ENCODE peak calls at places on chromosomes 2 and 18, in ten cellular contexts. S is breast epithelium; L is CD4-positive, alpha-beta T cell; P is GM10248; H is pancreas; E is A549; W is right atrium auricular region; T is WTC11; Z is progenitor cell of endocrine pancreas; O is endothelial cell. N is an unnamed sample.

GRCh38 chr18:79603321-79604204 is 76.0 kb upstream of the CTDP1 start:
- DNase-seq in T (no peak), H (peak), S (no peak), O (no peak), P (no peak), W (no peak), L (no peak), Z (no peak), E (no peak), N (no peak)

GRCh38 chr2:188884552-188884951 is 89.6 kb upstream of the COL3A1 start:
- DNase-seq in H (no peak), S (no peak), O (no peak), W (no peak), T (no peak), L (no peak), E (no peak), P (no peak), Z (no peak), N (no peak)

GRCh38 chr2:235244497-235245215 is 249.2 kb upstream of the AGAP1 start:
- DNase-seq in E (no peak), L (no peak), T (no peak), H (no peak), P (no peak), W (no peak), S (no peak), O (no peak), Z (no peak), N (no peak)

GRCh38 chr18:48519431-48520100 is 19.3 kb upstream of the CTIF start:
- DNase-seq in W (no peak), P (no peak), S (no peak), Z (no peak), L (no peak), O (no peak), E (no peak), H (no peak), T (no peak), N (peak)

GRCh38 chr2:225002039-225002655 is 40.1 kb downstream of the DOCK10 start:
- DNase-seq in T (peak), S (no peak), H (no peak), L (peak), P (peak), E (peak), O (peak), Z (no peak), W (no peak), N (peak)

GRCh38 chr2:134679740-134680139 is 39.1 kb downstream of the TMEM163 start:
- DNase-seq in Z (no peak), O (no peak), L (peak), E (no peak), T (no peak), H (no peak), S (no peak), P (no peak), W (no peak), N (no peak)

GRCh38 chr2:30691948-30692828 is 115.1 kb downstream of the CAPN13 start:
- DNase-seq in S (no peak), P (no peak), H (no peak), W (peak), E (no peak), L (no peak), O (no peak), T (no peak), Z (no peak), N (peak)

GRCh38 chr2:62826141-62826540 is 120.6 kb downstream of the EHBP1 start:
- DNase-seq in S (no peak), H (no peak), P (no peak), E (no peak), T (no peak), W (no peak), Z (no peak), L (no peak), O (no peak), N (no peak)

GRCh38 chr18:816088-816653 is 4.1 kb upstream of the YES1 start:
- DNase-seq in H (no peak), E (no peak), S (no peak), P (no peak), O (no peak), L (no peak), Z (no peak), W (no peak), T (no peak), N (no peak)

GRCh38 chr2:238462782-238463396 is 36.2 kb downstream of the ASB1 start:
- DNase-seq in E (peak), L (no peak), T (no peak), P (peak), S (no peak), W (no peak), O (no peak), Z (no peak), H (no peak), N (peak)

GRCh38 chr2:223416826-223417610 is 185.1 kb downstream of the SCG2 start:
- DNase-seq in S (no peak), L (no peak), O (no peak), P (no peak), E (no peak), W (peak), H (no peak), T (no peak), Z (no peak), N (no peak)

GRCh38 chr2:14535156-14535555 is 97.4 kb upstream of the LRATD1 start:
- DNase-seq in E (no peak), Z (no peak), O (no peak), S (no peak), W (no peak), P (no peak), L (no peak), H (no peak), T (no peak), N (no peak)

GRCh38 chr18:20971886-20972267 is 139.7 kb downstream of the ROCK1 start:
- DNase-seq in W (no peak), E (peak), S (no peak), O (peak), L (no peak), P (peak), T (no peak), H (no peak), Z (no peak), N (peak)

GRCh38 chr18:49648811-49649210 is 87.0 kb downstream of the LIPG start:
- DNase-seq in P (no peak), S (no peak), E (peak), Z (no peak), H (no peak), L (no peak), O (no peak), W (no peak), T (no peak), N (no peak)
- TF ChIP-seq CTCF in P (no peak), S (no peak), E (no peak), Z (peak), H (peak), L (no peak), O (peak), W (no peak), T (no peak), N (no peak)

DNA sequence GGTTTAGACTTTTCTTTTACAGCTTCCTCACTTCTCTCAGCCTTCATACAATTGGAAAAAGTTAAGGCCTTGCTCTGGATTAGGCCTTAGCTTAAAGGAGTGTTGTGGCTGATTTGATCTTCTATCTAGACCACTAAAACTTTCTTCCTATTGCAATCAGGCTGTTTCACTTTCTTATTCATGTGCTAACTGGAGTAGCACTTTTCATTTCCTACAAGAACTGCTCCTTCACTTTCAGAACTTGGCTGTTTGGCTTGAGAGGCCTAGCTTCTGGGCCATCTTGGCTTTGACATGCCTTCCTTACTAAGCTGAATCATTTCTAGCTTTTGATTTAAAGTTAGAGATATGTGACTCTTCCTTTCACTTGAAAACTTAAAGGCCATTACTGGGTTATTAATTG is 114.3 kb downstream of the ARHGEF4 start:
- DNase-seq in H (no peak), E (no peak), O (no peak), Z (no peak), S (no peak), P (no peak), T (no peak), W (no peak), L (no peak), N (no peak)
- TF ChIP-seq CTCF in H (no peak), E (no peak), O (no peak), Z (no peak), S (no peak), P (no peak), T (no peak), W (no peak), L (no peak), N (no peak)

GRCh38 chr2:240820607-240821428 is 799 bp upstream of the KIF1A start:
- DNase-seq in S (no peak), O (peak), L (no peak), H (peak), T (peak), Z (peak), W (no peak), E (peak), P (no peak), N (peak)
- TF ChIP-seq CTCF in S (no peak), O (no peak), L (no peak), H (no peak), T (no peak), Z (peak), W (no peak), E (no peak), P (no peak), N (no peak)

GRCh38 chr2:75605770-75606535 is 40.6 kb upstream of the MRPL19 start:
- DNase-seq in W (no peak), O (no peak), H (no peak), Z (no peak), E (peak), P (no peak), S (no peak), T (no peak), L (no peak), N (no peak)
- TF ChIP-seq CTCF in W (no peak), O (no peak), H (no peak), Z (no peak), E (no peak), P (no peak), S (no peak), T (no peak), L (no peak), N (no peak)

DNA sequence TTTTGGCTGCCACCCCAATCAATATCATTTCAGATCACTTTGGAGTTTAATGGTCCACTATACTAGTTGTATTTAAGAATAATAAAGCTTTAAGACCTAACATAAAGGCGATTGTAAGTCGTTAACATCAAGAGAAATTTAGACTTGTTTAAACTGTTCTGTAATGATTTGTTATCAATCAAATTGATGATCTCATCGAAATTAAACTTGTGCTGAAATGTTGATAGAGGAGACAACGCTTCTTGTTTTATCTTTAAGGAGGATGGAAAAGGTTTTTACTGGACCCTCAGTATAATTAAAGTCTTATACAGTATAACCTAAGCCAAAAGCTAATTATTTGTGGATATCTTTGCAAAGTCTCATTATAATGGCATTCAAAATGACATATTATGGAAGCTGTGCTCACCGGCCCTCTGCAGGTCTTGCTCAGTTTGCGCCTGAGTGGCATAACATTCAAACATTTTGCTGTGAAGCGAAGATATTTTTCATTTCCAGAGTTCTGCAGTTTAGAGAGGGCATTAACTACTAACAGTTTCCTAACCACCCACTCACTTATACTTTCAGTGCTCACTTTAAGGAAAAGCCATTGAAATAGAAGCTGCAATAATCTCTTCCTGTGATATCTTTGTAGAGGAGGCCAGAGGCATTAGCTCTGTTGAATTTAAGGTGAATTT is 1.4 kb upstream of the SERTAD2 start:
- DNase-seq in L (no peak), S (no peak), W (no peak), H (no peak), P (no peak), O (no peak), Z (no peak), T (no peak), E (peak), N (no peak)
- TF ChIP-seq CTCF in L (peak), S (no peak), W (no peak), H (no peak), P (no peak), O (peak), Z (peak), T (no peak), E (peak), N (no peak)